ENCODE peak calls at places on chromosomes 3 and 15, in four cellular contexts. One of them, this sample, is unnamed.

GRCh38 chr3:46663611-46664135 is 29.8 kb downstream of the ALS2CL start:
- DNase-seq in HL-60: no peak
- DNase-seq in K562: peak; percentile 19
- DNase-seq in GM12878: no peak
- DNase-seq in this sample: peak; percentile 6

GRCh38 chr15:43316007-43316968 is 14.1 kb downstream of the LCMT2 start:
- DNase-seq in HL-60: no peak
- DNase-seq in K562: no peak
- DNase-seq in GM12878: no peak
- DNase-seq in this sample: no peak

GRCh38 chr3:24837601-24838000 is 343.0 kb upstream of the THRB start:
- DNase-seq in HL-60: no peak
- DNase-seq in K562: no peak
- DNase-seq in GM12878: no peak
- DNase-seq in this sample: no peak

GRCh38 chr15:72110355-72110754 is 7.6 kb downstream of the MYO9A start:
- DNase-seq in HL-60: no peak
- DNase-seq in K562: no peak
- DNase-seq in GM12878: no peak
- DNase-seq in this sample: no peak

GRCh38 chr15:29071193-29071906 is 185.6 kb downstream of the APBA2 start:
- DNase-seq in HL-60: no peak
- DNase-seq in K562: no peak
- DNase-seq in GM12878: no peak
- DNase-seq in this sample: no peak

GRCh38 chr15:33310481-33311311 is at the start of gene RYR3:
- DNase-seq in HL-60: no peak
- DNase-seq in K562: no peak
- DNase-seq in GM12878: no peak
- DNase-seq in this sample: no peak

GRCh38 chr3:108818404-108818803 is 4.2 kb upstream of the TRAT1 start:
- DNase-seq in HL-60: peak; percentile 5
- DNase-seq in K562: peak; percentile 16
- DNase-seq in GM12878: no peak
- DNase-seq in this sample: no peak

GRCh38 chr15:80512729-80513670 is 108.8 kb downstream of the ARNT2 start:
- DNase-seq in HL-60: no peak
- DNase-seq in K562: no peak
- DNase-seq in GM12878: no peak
- DNase-seq in this sample: no peak

GRCh38 chr15:87167055-87167454 is 1087.4 kb downstream of the AGBL1 start:
- DNase-seq in HL-60: no peak
- DNase-seq in K562: no peak
- DNase-seq in GM12878: no peak
- DNase-seq in this sample: no peak

GRCh38 chr3:109072208-109072607 is 45.7 kb downstream of the MORC1 start:
- DNase-seq in HL-60: no peak
- DNase-seq in K562: no peak
- DNase-seq in GM12878: no peak
- DNase-seq in this sample: no peak

GRCh38 chr3:66276705-66277274 is 56.0 kb downstream of the SLC25A26 start:
- DNase-seq in HL-60: peak; percentile 41
- DNase-seq in K562: peak; percentile 19
- DNase-seq in GM12878: no peak
- DNase-seq in this sample: no peak

GRCh38 chr15:95429345-95429744 is 901.2 kb upstream of the NR2F2 start:
- DNase-seq in HL-60: no peak
- DNase-seq in K562: no peak
- DNase-seq in GM12878: no peak
- DNase-seq in this sample: no peak

GRCh38 chr3:31561891-31562290 is 29.2 kb downstream of the STT3B start:
- DNase-seq in HL-60: no peak
- DNase-seq in K562: no peak
- DNase-seq in GM12878: no peak
- DNase-seq in this sample: no peak

GRCh38 chr3:160616721-160617120 is 51.4 kb upstream of the KPNA4 start:
- DNase-seq in HL-60: no peak
- DNase-seq in K562: no peak
- DNase-seq in GM12878: no peak
- DNase-seq in this sample: no peak

GRCh38 chr3:52495777-52496602 is 852 bp downstream of the STAB1 start:
- DNase-seq in HL-60: no peak
- DNase-seq in K562: no peak
- DNase-seq in GM12878: no peak
- DNase-seq in this sample: no peak

GRCh38 chr3:141699907-141700306 is 38.2 kb upstream of the RNF7 start:
- DNase-seq in HL-60: no peak
- DNase-seq in K562: no peak
- DNase-seq in GM12878: no peak
- DNase-seq in this sample: no peak

GRCh38 chr3:161296814-161297213 is 74.5 kb downstream of the SPTSSB start:
- DNase-seq in HL-60: no peak
- DNase-seq in K562: no peak
- DNase-seq in GM12878: no peak
- DNase-seq in this sample: no peak

GRCh38 chr3:59660852-59661624 is 611.2 kb upstream of the CFAP20DC start:
- DNase-seq in HL-60: no peak
- DNase-seq in K562: no peak
- DNase-seq in GM12878: no peak
- DNase-seq in this sample: no peak

GRCh38 chr3:143084856-143085731 is 34.5 kb upstream of the CHST2 start:
- DNase-seq in HL-60: peak; percentile 19
- DNase-seq in K562: peak; percentile 98
- DNase-seq in GM12878: peak; percentile 71
- DNase-seq in this sample: no peak

GRCh38 chr3:72238836-72239235 is 453.9 kb upstream of the PROK2 start:
- DNase-seq in HL-60: no peak
- DNase-seq in K562: no peak
- DNase-seq in GM12878: no peak
- DNase-seq in this sample: no peak

GRCh38 chr3:30632065-30632464 is 25.7 kb downstream of the TGFBR2 start:
- DNase-seq in HL-60: no peak
- DNase-seq in K562: no peak
- DNase-seq in GM12878: no peak
- DNase-seq in this sample: no peak

GRCh38 chr15:69853572-69853971 is 244.1 kb downstream of the TLE3 start:
- DNase-seq in HL-60: no peak
- DNase-seq in K562: no peak
- DNase-seq in GM12878: no peak
- DNase-seq in this sample: no peak

GRCh38 chr3:74413547-74414241 is 200.8 kb downstream of the CNTN3 start:
- DNase-seq in HL-60: no peak
- DNase-seq in K562: no peak
- DNase-seq in GM12878: no peak
- DNase-seq in this sample: no peak

GRCh38 chr15:89119489-89120478 is 31.5 kb downstream of the ABHD2 start:
- DNase-seq in HL-60: no peak
- DNase-seq in K562: no peak
- DNase-seq in GM12878: no peak
- DNase-seq in this sample: no peak

GRCh38 chr3:35665390-35666055 is 26.2 kb downstream of the ARPP21 start:
- DNase-seq in HL-60: no peak
- DNase-seq in K562: no peak
- DNase-seq in GM12878: no peak
- DNase-seq in this sample: no peak

GRCh38 chr15:66078196-66078928 is 175.2 kb downstream of the MEGF11 start:
- DNase-seq in HL-60: no peak
- DNase-seq in K562: no peak
- DNase-seq in GM12878: no peak
- DNase-seq in this sample: no peak

GRCh38 chr3:187841552-187841951 is 96.3 kb upstream of the BCL6 start:
- DNase-seq in HL-60: no peak
- DNase-seq in K562: no peak
- DNase-seq in GM12878: no peak
- DNase-seq in this sample: no peak

GRCh38 chr3:9686050-9686384 is 17.6 kb upstream of the CPNE9 start:
- DNase-seq in HL-60: no peak
- DNase-seq in K562: no peak
- DNase-seq in GM12878: no peak
- DNase-seq in this sample: no peak

GRCh38 chr15:51907136-51907862 is 64.3 kb downstream of the LEO1 start:
- DNase-seq in HL-60: no peak
- DNase-seq in K562: peak; percentile 23
- DNase-seq in GM12878: no peak
- DNase-seq in this sample: no peak

GRCh38 chr3:199815-200214 is 3.3 kb downstream of the CHL1 start:
- DNase-seq in HL-60: no peak
- DNase-seq in K562: no peak
- DNase-seq in GM12878: no peak
- DNase-seq in this sample: no peak

GRCh38 chr15:52749250-52749649 is 40.9 kb downstream of the ONECUT1 start:
- DNase-seq in HL-60: no peak
- DNase-seq in K562: no peak
- DNase-seq in GM12878: peak; percentile 33
- DNase-seq in this sample: no peak

GRCh38 chr15:35627696-35628095 is 81.7 kb upstream of the DPH6 start:
- DNase-seq in HL-60: no peak
- DNase-seq in K562: no peak
- DNase-seq in GM12878: no peak
- DNase-seq in this sample: no peak

GRCh38 chr15:35626984-35627383 is 81.0 kb upstream of the DPH6 start:
- DNase-seq in HL-60: no peak
- DNase-seq in K562: no peak
- DNase-seq in GM12878: no peak
- DNase-seq in this sample: no peak

GRCh38 chr15:35622641-35623340 is 76.8 kb upstream of the DPH6 start:
- DNase-seq in HL-60: no peak
- DNase-seq in K562: no peak
- DNase-seq in GM12878: no peak
- DNase-seq in this sample: no peak

GRCh38 chr15:35626531-35626930 is 80.6 kb upstream of the DPH6 start:
- DNase-seq in HL-60: no peak
- DNase-seq in K562: no peak
- DNase-seq in GM12878: no peak
- DNase-seq in this sample: no peak

DNA sequence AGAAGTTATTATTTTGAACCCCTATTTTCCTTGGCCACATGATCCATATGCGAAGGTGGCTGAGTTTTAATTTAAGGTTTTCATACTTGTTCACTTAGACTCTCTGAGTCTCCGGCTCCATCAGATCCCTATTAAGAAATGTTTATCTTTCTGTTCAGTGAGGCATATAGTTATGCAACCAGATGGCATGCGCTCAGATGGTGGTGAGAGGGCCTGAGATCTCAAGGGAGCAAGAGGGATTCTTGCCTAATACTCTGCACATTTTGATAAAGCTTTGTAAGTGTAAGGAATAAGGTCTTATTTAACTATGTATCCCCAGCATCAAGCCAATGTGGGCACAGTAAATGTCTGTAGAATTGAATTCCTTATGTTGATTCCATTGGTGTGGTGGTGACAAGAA is 78.9 kb upstream of the DPH6 start:
- DNase-seq in HL-60: no peak
- DNase-seq in K562: no peak
- DNase-seq in GM12878: no peak
- DNase-seq in this sample: no peak
- TF ChIP-seq SPI1 in HL-60: no peak
- TF ChIP-seq SPI1 in K562: no peak
- TF ChIP-seq SPI1 in GM12878: no peak
- TF ChIP-seq SPI1 in this sample: no peak

GRCh38 chr15:100495861-100496260 is 32.9 kb downstream of the CERS3 start:
- DNase-seq in HL-60: no peak
- DNase-seq in K562: no peak
- DNase-seq in GM12878: no peak
- DNase-seq in this sample: no peak

GRCh38 chr15:100493213-100493612 is 35.5 kb downstream of the CERS3 start:
- DNase-seq in HL-60: no peak
- DNase-seq in K562: no peak
- DNase-seq in GM12878: no peak
- DNase-seq in this sample: no peak
- TF ChIP-seq SPI1 in HL-60: no peak
- TF ChIP-seq SPI1 in K562: no peak
- TF ChIP-seq SPI1 in GM12878: no peak
- TF ChIP-seq SPI1 in this sample: no peak

GRCh38 chr3:15795563-15796308 is 2.0 kb downstream of the ANKRD28 start:
- DNase-seq in HL-60: peak; percentile 39
- DNase-seq in K562: no peak
- DNase-seq in GM12878: no peak
- DNase-seq in this sample: no peak

GRCh38 chr3:15796771-15797599 is 794 bp downstream of the ANKRD28 start:
- DNase-seq in HL-60: no peak
- DNase-seq in K562: peak; percentile 40
- DNase-seq in GM12878: no peak
- DNase-seq in this sample: no peak

GRCh38 chr3:15794842-15795562 is 2.8 kb downstream of the ANKRD28 start:
- DNase-seq in HL-60: no peak
- DNase-seq in K562: no peak
- DNase-seq in GM12878: no peak
- DNase-seq in this sample: no peak

GRCh38 chr3:15796331-15796730 is 1.4 kb downstream of the ANKRD28 start:
- DNase-seq in HL-60: no peak
- DNase-seq in K562: no peak
- DNase-seq in GM12878: no peak
- DNase-seq in this sample: no peak

DNA sequence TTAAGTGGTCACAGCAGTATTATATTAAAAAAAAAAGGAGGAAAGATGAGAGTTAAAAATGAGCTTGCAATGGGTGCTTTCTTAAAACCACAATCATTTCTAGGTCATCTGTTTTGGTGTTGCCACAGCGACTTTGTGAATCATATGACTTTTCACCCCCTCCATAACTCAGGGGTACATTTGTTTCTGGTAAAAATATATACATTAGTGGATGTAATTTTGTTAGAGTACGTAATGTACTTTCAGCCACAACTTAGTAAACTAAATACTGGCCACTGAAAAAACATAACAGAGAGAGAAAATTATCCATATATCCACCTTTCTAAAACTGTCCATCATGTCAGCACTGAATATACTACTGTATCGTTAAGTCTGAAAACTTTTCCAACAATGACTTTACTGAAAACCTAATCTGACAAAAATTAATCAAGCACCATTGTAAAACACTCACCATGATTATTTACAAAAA is 3.4 kb downstream of the ANKRD28 start:
- DNase-seq in HL-60: peak; percentile 27
- DNase-seq in K562: peak; percentile 35
- DNase-seq in GM12878: no peak
- DNase-seq in this sample: no peak
- TF ChIP-seq SPI1 in HL-60: no peak
- TF ChIP-seq SPI1 in K562: no peak
- TF ChIP-seq SPI1 in GM12878: no peak
- TF ChIP-seq SPI1 in this sample: no peak

GRCh38 chr3:189490337-189490736 is 140.9 kb upstream of the TP63 start:
- DNase-seq in HL-60: no peak
- DNase-seq in K562: no peak
- DNase-seq in GM12878: no peak
- DNase-seq in this sample: no peak

GRCh38 chr3:189493271-189493670 is 137.9 kb upstream of the TP63 start:
- DNase-seq in HL-60: no peak
- DNase-seq in K562: no peak
- DNase-seq in GM12878: no peak
- DNase-seq in this sample: no peak

GRCh38 chr3:189490749-189491148 is 140.4 kb upstream of the TP63 start:
- DNase-seq in HL-60: no peak
- DNase-seq in K562: no peak
- DNase-seq in GM12878: no peak
- DNase-seq in this sample: no peak

GRCh38 chr3:189486556-189486955 is 144.6 kb upstream of the TP63 start:
- DNase-seq in HL-60: no peak
- DNase-seq in K562: no peak
- DNase-seq in GM12878: no peak
- DNase-seq in this sample: no peak

GRCh38 chr3:189488241-189488767 is 142.9 kb upstream of the TP63 start:
- DNase-seq in HL-60: no peak
- DNase-seq in K562: no peak
- DNase-seq in GM12878: no peak
- DNase-seq in this sample: no peak
- TF ChIP-seq SPI1 in HL-60: no peak
- TF ChIP-seq SPI1 in K562: no peak
- TF ChIP-seq SPI1 in GM12878: no peak
- TF ChIP-seq SPI1 in this sample: no peak